ENCODE peak calls at places on chromosomes 5 and 9, in eight cellular contexts. L, Y, D, H, Q, O, K and P are unnamed samples.

GRCh38 chr5:62896121-62896893 is 317.7 kb downstream of the LRRC70 start:
- DNase-seq in L (no peak), Y (no peak), D (no peak), H (no peak), Q (no peak), O (no peak), K (no peak), P (no peak)

GRCh38 chr9:126261584-126262356 is 64.9 kb upstream of the MVB12B start:
- DNase-seq in L (no peak), Y (no peak), D (no peak), H (no peak), Q (no peak), O (no peak), K (no peak), P (no peak)

GRCh38 chr5:14686517-14686916 is 22.0 kb downstream of the OTULIN start:
- DNase-seq in L (no peak), Y (no peak), D (no peak), H (no peak), Q (no peak), O (no peak), K (no peak), P (no peak)

GRCh38 chr5:168528521-168529360 is at the start of gene FBLL1:
- DNase-seq in L (peak; percentile 90), Y (no peak), D (peak; percentile 33), H (no peak), Q (peak; percentile 75), O (peak; percentile 7), K (peak; percentile 28), P (no peak)

GRCh38 chr5:142156839-142157463 is 48.4 kb downstream of the NDFIP1 start:
- DNase-seq in L (peak; percentile 48), Y (no peak), D (no peak), H (no peak), Q (no peak), O (no peak), K (no peak), P (no peak)

GRCh38 chr5:9170026-9170425 is 375.8 kb downstream of the SEMA5A start:
- DNase-seq in L (no peak), Y (no peak), D (no peak), H (no peak), Q (no peak), O (peak; percentile 21), K (no peak), P (no peak)

GRCh38 chr9:7879551-7880245 is 80.1 kb upstream of the DMAC1 start:
- DNase-seq in L (peak; percentile 88), Y (no peak), D (peak; percentile 2), H (no peak), Q (no peak), O (no peak), K (no peak), P (peak; percentile 61)

GRCh38 chr5:99651296-99651695 is 722.5 kb upstream of the CHD1 start:
- DNase-seq in L (no peak), Y (no peak), D (no peak), H (no peak), Q (no peak), O (no peak), K (no peak), P (no peak)

GRCh38 chr9:127493592-127494303 is 42.4 kb downstream of the LRSAM1 start:
- DNase-seq in L (no peak), Y (no peak), D (no peak), H (no peak), Q (no peak), O (no peak), K (no peak), P (no peak)

GRCh38 chr5:38845555-38846378 is at the start of gene OSMR:
- DNase-seq in L (peak; percentile 72), Y (peak; percentile 92), D (peak; percentile 99), H (peak; percentile 98), Q (no peak), O (peak; percentile 98), K (peak; percentile 95), P (no peak)

GRCh38 chr5:176677209-176677931 is 30.1 kb downstream of the TSPAN17 start:
- DNase-seq in L (no peak), Y (no peak), D (no peak), H (no peak), Q (no peak), O (no peak), K (no peak), P (no peak)

GRCh38 chr9:133991964-133992779 is at the start of gene VAV2:
- DNase-seq in L (peak; percentile 87), Y (peak; percentile 73), D (peak; percentile 56), H (no peak), Q (peak; percentile 72), O (no peak), K (peak; percentile 86), P (peak; percentile 26)

GRCh38 chr5:36150676-36151433 is 832 bp downstream of the LMBRD2 start:
- DNase-seq in L (peak; percentile 75), Y (peak; percentile 42), D (peak; percentile 42), H (no peak), Q (peak; percentile 62), O (peak; percentile 30), K (peak; percentile 49), P (peak; percentile 26)

GRCh38 chr5:172640139-172640538 is 924 bp upstream of the NEURL1B start:
- DNase-seq in L (no peak), Y (no peak), D (no peak), H (no peak), Q (no peak), O (no peak), K (no peak), P (no peak)
- TF ChIP-seq CTCF in L (no peak), Y (no peak), D (no peak), H (no peak), Q (no peak), O (no peak), K (no peak), P (no peak)

DNA sequence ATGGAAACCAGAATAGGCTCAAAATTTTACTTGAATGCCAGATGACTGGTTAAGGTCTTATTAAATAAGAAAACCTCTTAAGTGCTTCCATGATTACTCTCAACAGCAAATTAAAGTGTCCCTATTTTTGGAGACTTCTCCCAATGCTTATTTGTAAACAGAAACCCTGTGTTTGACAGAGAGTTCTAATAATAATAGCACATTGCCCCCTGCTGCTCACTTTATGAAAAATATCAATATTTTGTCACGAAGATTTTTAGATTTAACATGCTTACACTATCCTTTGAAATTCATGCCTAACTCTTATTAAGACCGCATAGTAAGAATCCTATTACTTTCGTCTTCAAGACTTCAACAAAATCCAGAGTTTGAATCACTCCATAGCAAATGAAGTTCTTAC is 75.4 kb upstream of the PRRC1 start:
- DNase-seq in L (no peak), Y (no peak), D (peak; percentile 42), H (no peak), Q (no peak), O (peak; percentile 4), K (no peak), P (no peak)
- TF ChIP-seq CTCF in L (peak; percentile 40), Y (no peak), D (peak; percentile 15), H (no peak), Q (peak; percentile 24), O (peak; percentile 25), K (no peak), P (no peak)

GRCh38 chr5:74015716-74016115 is 389.7 kb downstream of the ARHGEF28 start:
- DNase-seq in L (no peak), Y (no peak), D (no peak), H (no peak), Q (no peak), O (peak; percentile 13), K (no peak), P (no peak)

GRCh38 chr5:74019923-74020322 is 393.9 kb downstream of the ARHGEF28 start:
- DNase-seq in L (no peak), Y (no peak), D (no peak), H (no peak), Q (no peak), O (no peak), K (no peak), P (no peak)

GRCh38 chr5:74017786-74018211 is 391.8 kb downstream of the ARHGEF28 start:
- DNase-seq in L (no peak), Y (no peak), D (peak; percentile 61), H (no peak), Q (peak; percentile 51), O (peak; percentile 58), K (no peak), P (no peak)

GRCh38 chr5:74016373-74016772 is 390.4 kb downstream of the ARHGEF28 start:
- DNase-seq in L (no peak), Y (no peak), D (no peak), H (no peak), Q (peak; percentile 24), O (no peak), K (no peak), P (no peak)

DNA sequence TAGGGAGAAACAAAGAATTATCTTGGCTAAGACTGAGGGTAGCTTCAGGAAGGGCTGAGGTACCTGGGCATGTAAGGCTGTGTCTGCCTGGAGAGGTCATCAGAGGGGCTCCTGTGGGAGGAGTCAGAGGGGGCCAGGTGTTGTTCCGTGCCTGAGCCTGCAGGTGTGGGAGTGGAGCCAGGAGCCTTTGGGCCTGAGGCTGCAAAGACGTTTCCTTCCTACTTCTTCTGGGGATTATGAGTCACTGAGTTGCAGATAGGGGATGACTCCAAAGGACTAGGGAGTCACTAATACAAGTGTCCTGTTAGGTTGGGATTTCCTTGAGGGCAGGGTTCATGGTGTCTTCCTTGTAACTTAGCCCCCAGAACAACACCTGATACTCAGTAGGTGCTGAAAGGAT is 391.1 kb downstream of the ARHGEF28 start:
- DNase-seq in L (no peak), Y (no peak), D (no peak), H (no peak), Q (no peak), O (peak; percentile 9), K (no peak), P (no peak)
- TF ChIP-seq CTCF in L (no peak), Y (no peak), D (no peak), H (no peak), Q (no peak), O (no peak), K (no peak), P (no peak)

DNA sequence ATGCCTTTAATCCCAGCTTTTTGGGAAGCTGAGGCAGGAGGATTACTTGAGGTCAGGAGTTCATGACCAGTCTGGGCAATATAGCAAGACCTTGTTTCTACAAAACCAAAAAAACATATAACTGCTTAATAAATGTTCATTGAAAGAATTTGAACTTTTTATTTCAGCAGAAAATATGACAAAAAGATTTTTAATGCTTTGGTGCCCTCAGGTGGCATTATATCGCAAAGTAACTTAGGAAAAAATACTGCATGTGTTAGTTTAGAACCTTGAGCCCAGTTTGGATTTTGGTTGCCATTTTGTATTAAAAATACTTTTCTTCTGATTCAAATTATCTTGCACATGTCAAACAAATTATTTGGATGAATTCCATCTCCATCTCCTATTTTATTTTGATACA is 103.2 kb downstream of the GPBP1 start:
- DNase-seq in L (no peak), Y (no peak), D (peak; percentile 36), H (no peak), Q (no peak), O (peak; percentile 5), K (no peak), P (no peak)
- TF ChIP-seq CTCF in L (peak; percentile 37), Y (no peak), D (no peak), H (peak; percentile 25), Q (peak; percentile 48), O (peak; percentile 42), K (peak; percentile 8), P (no peak)

GRCh38 chr5:59218424-59219045 is 635.7 kb downstream of the RAB3C start:
- DNase-seq in L (no peak), Y (no peak), D (peak; percentile 35), H (no peak), Q (no peak), O (no peak), K (no peak), P (no peak)
- TF ChIP-seq CTCF in L (peak; percentile 50), Y (peak; percentile 34), D (peak; percentile 18), H (peak; percentile 21), Q (no peak), O (peak; percentile 19), K (peak; percentile 29), P (peak; percentile 55)